ENCODE peak calls at places on chromosome 15, in six cellular contexts. One of them, this sample, is unnamed.

GRCh38 chr15:100781061-100781960 is 98.3 kb upstream of the ALDH1A3 start:
- DNase-seq in IMR-90: no peak
- DNase-seq in ovary: no peak
- DNase-seq in body of pancreas: no peak
- DNase-seq in heart left ventricle: no peak
- DNase-seq in thoracic aorta: no peak
- DNase-seq in this sample: no peak

GRCh38 chr15:48282186-48282585 is 49.0 kb upstream of the DUT start:
- DNase-seq in IMR-90: peak; percentile 20
- DNase-seq in ovary: peak; percentile 18
- DNase-seq in body of pancreas: no peak
- DNase-seq in heart left ventricle: no peak
- DNase-seq in thoracic aorta: no peak
- DNase-seq in this sample: no peak

GRCh38 chr15:38247336-38247735 is 5.3 kb upstream of the SPRED1 start:
- DNase-seq in IMR-90: no peak
- DNase-seq in ovary: no peak
- DNase-seq in body of pancreas: no peak
- DNase-seq in heart left ventricle: no peak
- DNase-seq in thoracic aorta: no peak
- DNase-seq in this sample: no peak

GRCh38 chr15:101615414-101615985 is 36.7 kb downstream of the TM2D3 start:
- DNase-seq in IMR-90: no peak
- DNase-seq in ovary: no peak
- DNase-seq in body of pancreas: peak; percentile 43
- DNase-seq in heart left ventricle: peak; percentile 65
- DNase-seq in thoracic aorta: no peak
- DNase-seq in this sample: no peak

GRCh38 chr15:51356983-51357382 is 15.5 kb downstream of the GLDN start:
- DNase-seq in IMR-90: no peak
- DNase-seq in ovary: no peak
- DNase-seq in body of pancreas: no peak
- DNase-seq in heart left ventricle: no peak
- DNase-seq in thoracic aorta: no peak
- DNase-seq in this sample: no peak

GRCh38 chr15:80249973-80250372 is 2.0 kb downstream of the CTXND1 start:
- DNase-seq in IMR-90: no peak
- DNase-seq in ovary: no peak
- DNase-seq in body of pancreas: no peak
- DNase-seq in heart left ventricle: no peak
- DNase-seq in thoracic aorta: no peak
- DNase-seq in this sample: no peak

GRCh38 chr15:34018021-34018645 is 20.9 kb downstream of the AVEN start:
- DNase-seq in IMR-90: no peak
- DNase-seq in ovary: no peak
- DNase-seq in body of pancreas: no peak
- DNase-seq in heart left ventricle: no peak
- DNase-seq in thoracic aorta: no peak
- DNase-seq in this sample: no peak

GRCh38 chr15:72169921-72170611 is 27.5 kb downstream of the GRAMD2A start:
- DNase-seq in IMR-90: no peak
- DNase-seq in ovary: no peak
- DNase-seq in body of pancreas: no peak
- DNase-seq in heart left ventricle: no peak
- DNase-seq in thoracic aorta: no peak
- DNase-seq in this sample: no peak

GRCh38 chr15:76109046-76109445 is 49.3 kb downstream of the TMEM266 start:
- DNase-seq in IMR-90: no peak
- DNase-seq in ovary: no peak
- DNase-seq in body of pancreas: peak; percentile 61
- DNase-seq in heart left ventricle: no peak
- DNase-seq in thoracic aorta: no peak
- DNase-seq in this sample: no peak

GRCh38 chr15:57345584-57345983 is 30.7 kb upstream of the CGNL1 start:
- DNase-seq in IMR-90: no peak
- DNase-seq in ovary: no peak
- DNase-seq in body of pancreas: no peak
- DNase-seq in heart left ventricle: no peak
- DNase-seq in thoracic aorta: no peak
- DNase-seq in this sample: no peak

GRCh38 chr15:39084683-39085530 is 496.0 kb upstream of the THBS1 start:
- DNase-seq in IMR-90: peak; percentile 92
- DNase-seq in ovary: peak; percentile 37
- DNase-seq in body of pancreas: peak; percentile 24
- DNase-seq in heart left ventricle: peak; percentile 51
- DNase-seq in thoracic aorta: no peak
- DNase-seq in this sample: no peak

GRCh38 chr15:101028772-101029438 is 109.7 kb downstream of the LRRK1 start:
- DNase-seq in IMR-90: no peak
- DNase-seq in ovary: no peak
- DNase-seq in body of pancreas: no peak
- DNase-seq in heart left ventricle: no peak
- DNase-seq in thoracic aorta: no peak
- DNase-seq in this sample: no peak

GRCh38 chr15:95825672-95826387 is 504.7 kb upstream of the NR2F2 start:
- DNase-seq in IMR-90: no peak
- DNase-seq in ovary: no peak
- DNase-seq in body of pancreas: no peak
- DNase-seq in heart left ventricle: no peak
- DNase-seq in thoracic aorta: no peak
- DNase-seq in this sample: no peak

GRCh38 chr15:74830868-74831267 is 4.4 kb downstream of the CPLX3 start:
- DNase-seq in IMR-90: no peak
- DNase-seq in ovary: no peak
- DNase-seq in body of pancreas: no peak
- DNase-seq in heart left ventricle: peak; percentile 80
- DNase-seq in thoracic aorta: no peak
- DNase-seq in this sample: no peak

GRCh38 chr15:77104155-77104554 is 33.2 kb upstream of the TSPAN3 start:
- DNase-seq in IMR-90: peak; percentile 32
- DNase-seq in ovary: no peak
- DNase-seq in body of pancreas: no peak
- DNase-seq in heart left ventricle: peak; percentile 67
- DNase-seq in thoracic aorta: no peak
- DNase-seq in this sample: no peak

GRCh38 chr15:50257924-50258323 is 7.6 kb downstream of the HDC start:
- DNase-seq in IMR-90: peak; percentile 77
- DNase-seq in ovary: no peak
- DNase-seq in body of pancreas: no peak
- DNase-seq in heart left ventricle: no peak
- DNase-seq in thoracic aorta: no peak
- DNase-seq in this sample: no peak

GRCh38 chr15:42732095-42732827 is 4.7 kb downstream of the CDAN1 start:
- DNase-seq in IMR-90: no peak
- DNase-seq in ovary: no peak
- DNase-seq in body of pancreas: no peak
- DNase-seq in heart left ventricle: no peak
- DNase-seq in thoracic aorta: no peak
- DNase-seq in this sample: no peak
- H3K36me3 ChIP-seq in IMR-90: peaks cover 71% of the 10 kb centered on the region
- H3K36me3 ChIP-seq in ovary: no peaks in the 10 kb centered on the region
- H3K36me3 ChIP-seq in body of pancreas: peaks cover 13% of the 10 kb centered on the region
- H3K36me3 ChIP-seq in heart left ventricle: peaks cover 81% of the 10 kb centered on the region
- H3K36me3 ChIP-seq in thoracic aorta: peaks cover 60% of the 10 kb centered on the region
- H3K36me3 ChIP-seq in this sample: peaks cover 82% of the 10 kb centered on the region

GRCh38 chr15:63669074-63669473 is 71.9 kb downstream of the FBXL22 start:
- DNase-seq in IMR-90: no peak
- DNase-seq in ovary: no peak
- DNase-seq in body of pancreas: no peak
- DNase-seq in heart left ventricle: no peak
- DNase-seq in thoracic aorta: no peak
- DNase-seq in this sample: no peak
- H3K27ac ChIP-seq in IMR-90: no peak overlapping the region
- H3K27ac ChIP-seq in ovary: no peak overlapping the region
- H3K27ac ChIP-seq in body of pancreas: no peak overlapping the region
- H3K27ac ChIP-seq in heart left ventricle: no peak overlapping the region
- H3K27ac ChIP-seq in thoracic aorta: no peak overlapping the region
- H3K27ac ChIP-seq in this sample: no peak overlapping the region

GRCh38 chr15:90414408-90415028 is 26.5 kb downstream of the IQGAP1 start:
- DNase-seq in IMR-90: peak; percentile 91
- DNase-seq in ovary: no peak
- DNase-seq in body of pancreas: no peak
- DNase-seq in heart left ventricle: no peak
- DNase-seq in thoracic aorta: no peak
- DNase-seq in this sample: no peak
- H3K4me1 ChIP-seq in IMR-90: peaks cover 13% of the 10 kb centered on the region
- H3K4me1 ChIP-seq in ovary: peaks cover 8% of the 10 kb centered on the region
- H3K4me1 ChIP-seq in body of pancreas: peaks cover 48% of the 10 kb centered on the region
- H3K4me1 ChIP-seq in heart left ventricle: peaks cover 66% of the 10 kb centered on the region
- H3K4me1 ChIP-seq in thoracic aorta: peaks cover 48% of the 10 kb centered on the region
- H3K4me1 ChIP-seq in this sample: peaks cover 30% of the 10 kb centered on the region

GRCh38 chr15:25057574-25057973 is 102.8 kb downstream of the SNRPN start:
- DNase-seq in IMR-90: no peak
- DNase-seq in ovary: no peak
- DNase-seq in body of pancreas: no peak
- DNase-seq in heart left ventricle: no peak
- DNase-seq in thoracic aorta: no peak
- DNase-seq in this sample: no peak

GRCh38 chr15:25056484-25057429 is 102.0 kb downstream of the SNRPN start:
- DNase-seq in IMR-90: no peak
- DNase-seq in ovary: no peak
- DNase-seq in body of pancreas: no peak
- DNase-seq in heart left ventricle: no peak
- DNase-seq in thoracic aorta: no peak
- DNase-seq in this sample: no peak

GRCh38 chr15:25059698-25060471 is 105.1 kb downstream of the SNRPN start:
- DNase-seq in IMR-90: no peak
- DNase-seq in ovary: no peak
- DNase-seq in body of pancreas: no peak
- DNase-seq in heart left ventricle: no peak
- DNase-seq in thoracic aorta: no peak
- DNase-seq in this sample: no peak

GRCh38 chr15:25060472-25060803 is 105.7 kb downstream of the SNRPN start:
- DNase-seq in IMR-90: no peak
- DNase-seq in ovary: no peak
- DNase-seq in body of pancreas: no peak
- DNase-seq in heart left ventricle: no peak
- DNase-seq in thoracic aorta: no peak
- DNase-seq in this sample: no peak

DNA sequence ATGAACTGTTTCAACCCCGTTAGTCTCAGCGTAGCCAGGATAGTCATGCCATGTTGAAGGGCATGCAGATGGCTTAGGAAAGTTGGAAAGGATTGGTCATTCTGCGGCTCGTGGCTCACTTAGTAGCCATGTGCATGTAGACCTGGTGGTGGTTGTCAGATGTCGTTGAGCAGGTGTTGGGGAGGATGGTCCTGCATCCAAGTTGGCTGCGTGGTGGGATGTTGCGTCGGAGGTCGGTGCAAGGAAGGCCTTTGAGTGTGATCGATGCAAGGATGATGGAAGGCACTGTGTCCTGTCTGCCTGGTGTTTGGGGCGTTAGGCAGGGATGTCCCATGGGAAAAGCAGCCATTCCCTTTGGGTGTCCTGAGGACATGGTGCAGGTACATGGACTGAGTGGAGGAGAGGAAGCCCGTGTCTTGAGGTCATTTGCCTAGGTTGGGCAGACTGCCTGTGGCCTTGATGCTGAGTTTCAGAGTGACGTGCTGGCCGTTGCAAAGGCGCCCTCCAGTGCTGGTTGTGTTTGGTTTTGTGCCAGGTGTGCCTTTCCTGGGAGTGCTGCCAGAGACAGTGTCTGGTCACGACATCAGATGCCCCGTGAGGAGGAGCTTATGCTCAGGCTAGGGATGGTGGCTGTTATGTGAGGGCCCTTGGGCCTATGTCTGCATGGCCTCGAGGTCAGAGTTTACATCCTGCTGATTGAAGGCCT is 103.4 kb downstream of the SNRPN start:
- DNase-seq in IMR-90: no peak
- DNase-seq in ovary: no peak
- DNase-seq in body of pancreas: no peak
- DNase-seq in heart left ventricle: no peak
- DNase-seq in thoracic aorta: no peak
- DNase-seq in this sample: no peak
- H3K36me3 ChIP-seq in IMR-90: peaks cover 99% of the 10 kb centered on the region
- H3K36me3 ChIP-seq in ovary: peaks cover 7% of the 10 kb centered on the region
- H3K36me3 ChIP-seq in body of pancreas: peaks cover 50% of the 10 kb centered on the region
- H3K36me3 ChIP-seq in heart left ventricle: peaks cover 54% of the 10 kb centered on the region
- H3K36me3 ChIP-seq in thoracic aorta: peaks cover 100% of the 10 kb centered on the region
- H3K36me3 ChIP-seq in this sample: peaks cover 22% of the 10 kb centered on the region

GRCh38 chr15:63135804-63136203 is 14.1 kb downstream of the LACTB start:
- DNase-seq in IMR-90: peak; percentile 90
- DNase-seq in ovary: no peak
- DNase-seq in body of pancreas: no peak
- DNase-seq in heart left ventricle: no peak
- DNase-seq in thoracic aorta: no peak
- DNase-seq in this sample: no peak
- H3K27ac ChIP-seq in IMR-90: peak overlapping the region; percentile 97
- H3K27ac ChIP-seq in ovary: no peak overlapping the region
- H3K27ac ChIP-seq in body of pancreas: peak overlapping the region; percentile 51
- H3K27ac ChIP-seq in heart left ventricle: no peak overlapping the region
- H3K27ac ChIP-seq in thoracic aorta: peak overlapping the region; percentile 72
- H3K27ac ChIP-seq in this sample: peak overlapping the region; percentile 38

GRCh38 chr15:68441045-68441743 is 9.2 kb upstream of the ITGA11 start:
- DNase-seq in IMR-90: peak; percentile 34
- DNase-seq in ovary: no peak
- DNase-seq in body of pancreas: no peak
- DNase-seq in heart left ventricle: no peak
- DNase-seq in thoracic aorta: no peak
- DNase-seq in this sample: no peak
- H3K4me1 ChIP-seq in IMR-90: peaks cover 15% of the 10 kb centered on the region
- H3K4me1 ChIP-seq in ovary: peaks cover 6% of the 10 kb centered on the region
- H3K4me1 ChIP-seq in body of pancreas: no peaks in the 10 kb centered on the region
- H3K4me1 ChIP-seq in heart left ventricle: peaks cover 9% of the 10 kb centered on the region
- H3K4me1 ChIP-seq in thoracic aorta: no peaks in the 10 kb centered on the region
- H3K4me1 ChIP-seq in this sample: peaks cover 12% of the 10 kb centered on the region

GRCh38 chr15:42171795-42172194 is 15.4 kb upstream of the PLA2G4F start:
- DNase-seq in IMR-90: no peak
- DNase-seq in ovary: no peak
- DNase-seq in body of pancreas: no peak
- DNase-seq in heart left ventricle: no peak
- DNase-seq in thoracic aorta: no peak
- DNase-seq in this sample: no peak

GRCh38 chr15:42166225-42166940 is 9.9 kb upstream of the PLA2G4F start:
- DNase-seq in IMR-90: no peak
- DNase-seq in ovary: no peak
- DNase-seq in body of pancreas: no peak
- DNase-seq in heart left ventricle: no peak
- DNase-seq in thoracic aorta: no peak
- DNase-seq in this sample: no peak

GRCh38 chr15:42175671-42176070 is 19.2 kb upstream of the PLA2G4F start:
- DNase-seq in IMR-90: no peak
- DNase-seq in ovary: no peak
- DNase-seq in body of pancreas: no peak
- DNase-seq in heart left ventricle: no peak
- DNase-seq in thoracic aorta: no peak
- DNase-seq in this sample: no peak

GRCh38 chr15:42172475-42172874 is 16.0 kb upstream of the PLA2G4F start:
- DNase-seq in IMR-90: no peak
- DNase-seq in ovary: no peak
- DNase-seq in body of pancreas: no peak
- DNase-seq in heart left ventricle: no peak
- DNase-seq in thoracic aorta: no peak
- DNase-seq in this sample: no peak

GRCh38 chr15:42171122-42171521 is 14.7 kb upstream of the PLA2G4F start:
- DNase-seq in IMR-90: no peak
- DNase-seq in ovary: no peak
- DNase-seq in body of pancreas: no peak
- DNase-seq in heart left ventricle: no peak
- DNase-seq in thoracic aorta: no peak
- DNase-seq in this sample: no peak
- H3K36me3 ChIP-seq in IMR-90: peaks cover 58% of the 10 kb centered on the region
- H3K36me3 ChIP-seq in ovary: no peaks in the 10 kb centered on the region
- H3K36me3 ChIP-seq in body of pancreas: peaks cover 13% of the 10 kb centered on the region
- H3K36me3 ChIP-seq in heart left ventricle: peaks cover 99% of the 10 kb centered on the region
- H3K36me3 ChIP-seq in thoracic aorta: peaks cover 75% of the 10 kb centered on the region
- H3K36me3 ChIP-seq in this sample: peaks cover 41% of the 10 kb centered on the region

GRCh38 chr15:31343831-31344230 is 17.2 kb downstream of the KLF13 start:
- DNase-seq in IMR-90: no peak
- DNase-seq in ovary: no peak
- DNase-seq in body of pancreas: no peak
- DNase-seq in heart left ventricle: no peak
- DNase-seq in thoracic aorta: no peak
- DNase-seq in this sample: no peak
- H3K27ac ChIP-seq in IMR-90: no peak overlapping the region
- H3K27ac ChIP-seq in ovary: no peak overlapping the region
- H3K27ac ChIP-seq in body of pancreas: peak overlapping the region; percentile 74
- H3K27ac ChIP-seq in heart left ventricle: peak overlapping the region; percentile 76
- H3K27ac ChIP-seq in thoracic aorta: peak overlapping the region; percentile 77
- H3K27ac ChIP-seq in this sample: peak overlapping the region; percentile 77